ENCODE peak calls at places on chromosomes 1 and 21, in nine cellular contexts. I is ovary, N is colonic mucosa, D is SK-N-SH, V is right atrium auricular region, P is body of pancreas, H is heart left ventricle, G is IMR-90, B is transverse colon. W is an unnamed sample.

GRCh38 chr1:43934279-43934985 is 831 bp downstream of the ARTN start:
- DNase-seq in I (peak; percentile 74), N (peak; percentile 85), D (peak; percentile 96), V (no peak), P (peak; percentile 79), H (peak; percentile 54), G (peak; percentile 53), B (peak; percentile 82), W (peak; percentile 80)

GRCh38 chr1:45679123-45679522 is 7.2 kb downstream of the GPBP1L1 start:
- DNase-seq in I (no peak), N (no peak), D (no peak), V (no peak), P (no peak), H (no peak), G (peak; percentile 2), B (no peak), W (no peak)

GRCh38 chr1:204171751-204172178 is 5.6 kb upstream of the REN start:
- DNase-seq in I (no peak), N (no peak), D (no peak), V (no peak), P (no peak), H (no peak), G (peak; percentile 86), B (no peak), W (no peak)

GRCh38 chr1:245858022-245858421 is 649.1 kb downstream of the SMYD3 start:
- DNase-seq in I (no peak), N (no peak), D (no peak), V (no peak), P (no peak), H (no peak), G (no peak), B (no peak), W (no peak)

GRCh38 chr1:31410871-31411270 is 2.1 kb upstream of the SERINC2 start:
- DNase-seq in I (no peak), N (no peak), D (no peak), V (no peak), P (no peak), H (no peak), G (peak; percentile 70), B (no peak), W (no peak)

GRCh38 chr1:63322944-63323865 is 838 bp downstream of the FOXD3 start:
- DNase-seq in I (no peak), N (peak; percentile 41), D (peak; percentile 57), V (no peak), P (no peak), H (no peak), G (no peak), B (peak; percentile 31), W (peak; percentile 55)

GRCh38 chr21:46001821-46002681 is 20.5 kb downstream of the COL6A1 start:
- DNase-seq in I (peak; percentile 56), N (peak; percentile 17), D (peak; percentile 23), V (peak; percentile 57), P (peak; percentile 8), H (no peak), G (no peak), B (no peak), W (peak; percentile 45)

GRCh38 chr21:41783476-41784150 is 16.8 kb upstream of the RIPK4 start:
- DNase-seq in I (no peak), N (peak; percentile 88), D (no peak), V (no peak), P (peak; percentile 48), H (no peak), G (no peak), B (peak; percentile 85), W (no peak)

GRCh38 chr1:105664495-105664894 is 1392.0 kb upstream of the PRMT6 start:
- DNase-seq in I (no peak), N (no peak), D (no peak), V (no peak), P (no peak), H (no peak), G (no peak), B (no peak), W (no peak)

GRCh38 chr21:42525228-42525604 is 11.6 kb downstream of the SLC37A1 start:
- DNase-seq in I (peak; percentile 75), N (no peak), D (no peak), V (no peak), P (no peak), H (no peak), G (peak; percentile 15), B (no peak), W (no peak)

GRCh38 chr1:157944666-157945280 is 48.7 kb upstream of the KIRREL1 start:
- DNase-seq in I (no peak), N (peak; percentile 32), D (no peak), V (no peak), P (no peak), H (no peak), G (no peak), B (no peak), W (no peak)

GRCh38 chr1:88001460-88001859 is 672.8 kb downstream of the LMO4 start:
- DNase-seq in I (no peak), N (no peak), D (no peak), V (no peak), P (no peak), H (no peak), G (peak; percentile 49), B (no peak), W (no peak)

GRCh38 chr1:157773723-157774350 is 3.1 kb downstream of the FCRL2 start:
- DNase-seq in I (no peak), N (peak; percentile 70), D (no peak), V (no peak), P (no peak), H (no peak), G (no peak), B (peak; percentile 67), W (no peak)

GRCh38 chr1:36707221-36707620 is 224.5 kb upstream of the CSF3R start:
- DNase-seq in I (no peak), N (no peak), D (no peak), V (no peak), P (no peak), H (no peak), G (no peak), B (no peak), W (no peak)

GRCh38 chr1:159473335-159473734 is 33.8 kb downstream of the OR10J1 start:
- DNase-seq in I (no peak), N (no peak), D (no peak), V (no peak), P (no peak), H (no peak), G (no peak), B (no peak), W (no peak)

GRCh38 chr1:172976222-172977041 is 74.3 kb downstream of the TNFSF18 start:
- DNase-seq in I (no peak), N (peak; percentile 77), D (no peak), V (no peak), P (peak; percentile 71), H (no peak), G (peak; percentile 87), B (peak; percentile 56), W (no peak)

GRCh38 chr1:172969611-172970010 is 81.1 kb downstream of the TNFSF18 start:
- DNase-seq in I (no peak), N (no peak), D (no peak), V (no peak), P (no peak), H (no peak), G (peak; percentile 84), B (no peak), W (no peak)

GRCh38 chr1:172971241-172971640 is 79.5 kb downstream of the TNFSF18 start:
- DNase-seq in I (no peak), N (no peak), D (no peak), V (no peak), P (no peak), H (no peak), G (no peak), B (no peak), W (no peak)

GRCh38 chr1:172970186-172970585 is 80.6 kb downstream of the TNFSF18 start:
- DNase-seq in I (no peak), N (no peak), D (no peak), V (no peak), P (no peak), H (no peak), G (no peak), B (no peak), W (no peak)

DNA sequence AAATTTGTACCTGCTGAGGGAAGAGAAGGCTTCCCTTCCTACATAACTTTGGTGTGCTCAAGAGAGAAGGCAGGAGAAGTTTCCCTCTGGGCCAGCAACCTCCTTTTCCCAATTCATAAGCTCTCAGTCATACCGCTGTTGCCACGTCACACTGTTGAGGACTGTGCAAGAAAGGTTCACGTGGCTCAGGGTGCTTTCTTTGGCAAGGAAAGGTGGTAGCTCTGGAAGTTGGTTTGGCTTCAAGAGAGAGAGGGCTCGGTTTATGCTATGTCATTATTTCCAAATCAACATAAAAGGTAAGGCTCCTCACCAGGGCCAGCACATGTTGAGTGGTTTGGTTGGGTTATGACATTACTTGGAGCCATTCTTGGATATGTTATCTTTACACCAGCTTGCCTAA is 77.3 kb downstream of the TNFSF18 start:
- DNase-seq in I (no peak), N (no peak), D (no peak), V (no peak), P (peak; percentile 59), H (no peak), G (no peak), B (no peak), W (no peak)
- H3K4me1 ChIP-seq in I (no peaks in the 10 kb centered on the region), N (no peaks in the 10 kb centered on the region), D (no peaks in the 10 kb centered on the region), V (no peaks in the 10 kb centered on the region), P (peaks cover 51% of the 10 kb centered on the region), H (no peaks in the 10 kb centered on the region), G (peaks cover 21% of the 10 kb centered on the region), B (no peaks in the 10 kb centered on the region), W (no peaks in the 10 kb centered on the region)

GRCh38 chr1:24112381-24113169 is 640 bp upstream of the MYOM3 start:
- DNase-seq in I (peak; percentile 73), N (peak; percentile 73), D (peak; percentile 47), V (peak; percentile 79), P (peak; percentile 70), H (peak; percentile 81), G (peak; percentile 65), B (peak; percentile 73), W (peak; percentile 83)
- TF ChIP-seq CTCF in I (peak; percentile 44), N (no peak), D (peak; percentile 40), V (peak; percentile 72), P (peak; percentile 61), H (peak; percentile 55), G (peak; percentile 54), B (peak; percentile 55), W (peak; percentile 44)

DNA sequence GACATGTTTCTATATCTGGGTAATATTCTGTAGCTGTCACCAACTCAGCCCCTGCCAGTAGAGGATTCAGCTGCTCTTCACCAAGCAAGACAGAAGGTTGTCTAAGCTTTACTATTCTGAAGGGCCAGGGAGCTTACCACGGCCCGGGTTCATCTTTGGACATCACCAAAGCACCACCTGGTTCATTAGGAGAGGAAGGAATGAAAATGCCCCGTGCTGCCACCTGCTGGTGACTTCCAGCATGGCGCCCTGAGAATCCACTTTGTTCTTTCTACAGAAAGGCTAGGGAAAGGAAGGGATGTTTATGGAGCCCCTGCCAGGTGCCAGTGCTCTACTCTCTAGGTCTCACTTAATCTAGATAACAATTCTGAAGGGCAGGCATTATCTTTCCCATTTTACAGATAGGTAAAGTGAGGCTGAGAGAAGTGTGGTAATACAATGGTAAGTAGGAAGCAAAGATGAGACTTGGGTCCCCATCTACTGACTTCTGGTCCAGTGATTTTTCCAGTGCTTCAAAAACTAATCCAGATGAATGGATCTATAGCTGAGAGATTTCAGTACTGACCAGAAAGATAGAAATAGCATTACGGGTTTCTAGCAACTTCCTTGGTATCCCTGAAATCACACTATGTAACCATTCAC is 79.5 kb downstream of the BEND5 start:
- DNase-seq in I (peak; percentile 71), N (peak; percentile 66), D (peak; percentile 68), V (peak; percentile 78), P (peak; percentile 66), H (peak; percentile 29), G (peak; percentile 21), B (peak; percentile 63), W (peak; percentile 71)
- H3K9me3 ChIP-seq in I (no peaks in the 10 kb centered on the region), N (no peaks in the 10 kb centered on the region), D (no peaks in the 10 kb centered on the region), V (no peaks in the 10 kb centered on the region), P (no peaks in the 10 kb centered on the region), H (no peaks in the 10 kb centered on the region), G (no peaks in the 10 kb centered on the region), B (no peaks in the 10 kb centered on the region), W (no peaks in the 10 kb centered on the region)

GRCh38 chr1:114423455-114423854 is 87.5 kb downstream of the TRIM33 start:
- DNase-seq in I (no peak), N (no peak), D (no peak), V (no peak), P (no peak), H (no peak), G (no peak), B (no peak), W (no peak)
- H3K4me1 ChIP-seq in I (no peaks in the 10 kb centered on the region), N (no peaks in the 10 kb centered on the region), D (no peaks in the 10 kb centered on the region), V (no peaks in the 10 kb centered on the region), P (no peaks in the 10 kb centered on the region), H (no peaks in the 10 kb centered on the region), G (no peaks in the 10 kb centered on the region), B (no peaks in the 10 kb centered on the region), W (no peaks in the 10 kb centered on the region)